ENCODE peak calls at places on chromosomes 4 and X, in ten cellular contexts. G, E, O, I, S, A, W, V, M and Z are unnamed samples.

GRCh38 chr4:86432552-86433134 is 72.8 kb upstream of the MAPK10 start:
- DNase-seq in G (no peak), E (no peak), O (no peak), I (no peak), S (no peak), A (no peak), W (no peak), V (no peak), M (no peak), Z (peak; percentile 80)

GRCh38 chr4:23171971-23172370 is 479.2 kb downstream of the GBA3 start:
- DNase-seq in G (no peak), E (peak; percentile 5), O (peak; percentile 66), I (no peak), S (no peak), A (no peak), W (peak; percentile 45), V (no peak), M (peak; percentile 8), Z (no peak)

GRCh38 chr4:162685401-162685800 is 481.3 kb downstream of the NAF1 start:
- DNase-seq in G (no peak), E (no peak), O (no peak), I (no peak), S (no peak), A (no peak), W (no peak), V (no peak), M (no peak), Z (no peak)

GRCh38 chr4:15011166-15011565 is 8.9 kb downstream of the CPEB2 start:
- DNase-seq in G (no peak), E (no peak), O (no peak), I (no peak), S (no peak), A (no peak), W (no peak), V (no peak), M (no peak), Z (no peak)

GRCh38 chr4:28357985-28358384 is 1497.3 kb downstream of the STIM2 start:
- DNase-seq in G (no peak), E (peak; percentile 62), O (no peak), I (no peak), S (no peak), A (no peak), W (peak; percentile 46), V (no peak), M (peak; percentile 5), Z (no peak)

GRCh38 chrX:53930513-53931380 is 113.5 kb downstream of the PHF8 start:
- DNase-seq in G (no peak), E (peak; percentile 16), O (peak; percentile 32), I (no peak), S (no peak), A (no peak), W (peak; percentile 51), V (no peak), M (no peak), Z (no peak)

GRCh38 chr4:112343330-112343729 is 46.2 kb downstream of the ALPK1 start:
- DNase-seq in G (no peak), E (no peak), O (no peak), I (no peak), S (no peak), A (no peak), W (no peak), V (no peak), M (no peak), Z (peak; percentile 12)

GRCh38 chrX:118760025-118760424 is 32.6 kb downstream of the IL13RA1 start:
- DNase-seq in G (no peak), E (no peak), O (no peak), I (no peak), S (no peak), A (no peak), W (no peak), V (no peak), M (no peak), Z (no peak)

GRCh38 chr4:128380306-128380705 is 92.7 kb upstream of the PGRMC2 start:
- DNase-seq in G (no peak), E (no peak), O (no peak), I (no peak), S (no peak), A (no peak), W (peak; percentile 10), V (no peak), M (no peak), Z (no peak)

GRCh38 chrX:5683996-5684395 is 544.7 kb downstream of the NLGN4X start:
- DNase-seq in G (no peak), E (no peak), O (no peak), I (no peak), S (no peak), A (no peak), W (no peak), V (no peak), M (no peak), Z (no peak)

GRCh38 chrX:18640686-18641085 is 31.2 kb downstream of the RS1 start:
- DNase-seq in G (no peak), E (no peak), O (no peak), I (no peak), S (peak; percentile 74), A (no peak), W (no peak), V (no peak), M (no peak), Z (no peak)

GRCh38 chrX:17829526-17829925 is 31.6 kb downstream of the RAI2 start:
- DNase-seq in G (no peak), E (no peak), O (no peak), I (no peak), S (no peak), A (no peak), W (no peak), V (no peak), M (no peak), Z (no peak)

GRCh38 chr4:160319221-160319867 is 1216.5 kb downstream of the RAPGEF2 start:
- DNase-seq in G (no peak), E (no peak), O (peak; percentile 81), I (no peak), S (no peak), A (no peak), W (no peak), V (no peak), M (peak; percentile 60), Z (no peak)

GRCh38 chrX:68511255-68511654 is 12.4 kb downstream of the YIPF6 start:
- DNase-seq in G (peak; percentile 43), E (peak; percentile 62), O (peak; percentile 27), I (no peak), S (no peak), A (no peak), W (peak; percentile 30), V (no peak), M (peak; percentile 4), Z (no peak)

GRCh38 chr4:51894246-51894645 is 51.3 kb downstream of the DCUN1D4 start:
- DNase-seq in G (no peak), E (peak; percentile 44), O (no peak), I (no peak), S (no peak), A (no peak), W (peak; percentile 25), V (no peak), M (peak; percentile 43), Z (no peak)

GRCh38 chrX:1306909-1307625 is 29.5 kb upstream of the IL3RA start:
- DNase-seq in G (no peak), E (no peak), O (no peak), I (no peak), S (no peak), A (no peak), W (no peak), V (no peak), M (no peak), Z (no peak)

GRCh38 chr4:66294626-66295025 is 624.3 kb upstream of the EPHA5 start:
- DNase-seq in G (no peak), E (no peak), O (peak; percentile 4), I (no peak), S (no peak), A (no peak), W (peak; percentile 48), V (no peak), M (no peak), Z (no peak)

GRCh38 chr4:40842318-40842717 is 92.6 kb downstream of the NSUN7 start:
- DNase-seq in G (no peak), E (no peak), O (no peak), I (no peak), S (no peak), A (no peak), W (no peak), V (no peak), M (no peak), Z (peak; percentile 12)

GRCh38 chr4:182698212-182698611 is 219.0 kb downstream of the DCTD start:
- DNase-seq in G (no peak), E (no peak), O (peak; percentile 17), I (no peak), S (no peak), A (no peak), W (no peak), V (no peak), M (no peak), Z (no peak)

GRCh38 chr4:149645790-149646189 is 169.9 kb downstream of the IQCM start:
- DNase-seq in G (no peak), E (no peak), O (no peak), I (no peak), S (no peak), A (no peak), W (no peak), V (no peak), M (no peak), Z (no peak)

GRCh38 chrX:124208675-124209074 is 123.8 kb upstream of the TEX13D start:
- DNase-seq in G (no peak), E (no peak), O (no peak), I (no peak), S (no peak), A (no peak), W (no peak), V (no peak), M (no peak), Z (no peak)

GRCh38 chr4:158870282-158871049 is 101.6 kb downstream of the FNIP2 start:
- DNase-seq in G (no peak), E (no peak), O (no peak), I (no peak), S (peak; percentile 89), A (no peak), W (no peak), V (no peak), M (no peak), Z (no peak)

GRCh38 chr4:140059159-140059558 is 94.8 kb downstream of the MAML3 start:
- DNase-seq in G (no peak), E (no peak), O (no peak), I (no peak), S (no peak), A (no peak), W (peak; percentile 20), V (no peak), M (no peak), Z (no peak)

GRCh38 chr4:77881460-77882295 is 19.0 kb downstream of the MRPL1 start:
- DNase-seq in G (no peak), E (peak; percentile 24), O (no peak), I (no peak), S (no peak), A (no peak), W (peak; percentile 20), V (no peak), M (peak; percentile 24), Z (no peak)

GRCh38 chr4:40334591-40335507 is at the start of gene CHRNA9:
- DNase-seq in G (no peak), E (peak; percentile 41), O (no peak), I (no peak), S (no peak), A (no peak), W (no peak), V (no peak), M (no peak), Z (no peak)

GRCh38 chr4:1348014-1348513 is 1.1 kb downstream of the UVSSA start:
- DNase-seq in G (no peak), E (no peak), O (no peak), I (no peak), S (no peak), A (no peak), W (no peak), V (no peak), M (no peak), Z (no peak)

GRCh38 chr4:2352729-2353221 is 65.7 kb downstream of the ZFYVE28 start:
- DNase-seq in G (no peak), E (no peak), O (no peak), I (no peak), S (no peak), A (peak; percentile 28), W (no peak), V (no peak), M (no peak), Z (no peak)